ENCODE peak calls at places on chromosomes 2 and 18, in ten cellular contexts. One of them, this sample, is unnamed.

GRCh38 chr2:221997100-221997499 is 301.7 kb downstream of the PAX3 start:
- DNase-seq in A549: peak; percentile 42
- DNase-seq in fibroblast of mammary gland: peak; percentile 79
- DNase-seq in mammary epithelial cell: peak; percentile 82
- DNase-seq in adrenal gland: no peak
- DNase-seq in HCT116: peak; percentile 43
- DNase-seq in AG09309: no peak
- DNase-seq in lung: no peak
- DNase-seq in astrocyte of the spinal cord: peak; percentile 80
- DNase-seq in HepG2: peak; percentile 10
- DNase-seq in this sample: peak; percentile 73

GRCh38 chr2:122528958-122529670 is 773.7 kb downstream of the TSN start:
- DNase-seq in HepG2: no peak
- DNase-seq in fibroblast of mammary gland: no peak
- DNase-seq in A549: no peak
- DNase-seq in lung: no peak
- DNase-seq in mammary epithelial cell: peak; percentile 57
- DNase-seq in adrenal gland: no peak
- DNase-seq in AG09309: no peak
- DNase-seq in HCT116: no peak
- DNase-seq in astrocyte of the spinal cord: no peak
- DNase-seq in this sample: no peak

GRCh38 chr2:224027070-224027469 is 12.0 kb downstream of the SERPINE2 start:
- DNase-seq in lung: no peak
- DNase-seq in A549: no peak
- DNase-seq in adrenal gland: no peak
- DNase-seq in mammary epithelial cell: no peak
- DNase-seq in astrocyte of the spinal cord: no peak
- DNase-seq in fibroblast of mammary gland: no peak
- DNase-seq in AG09309: no peak
- DNase-seq in HCT116: no peak
- DNase-seq in HepG2: no peak
- DNase-seq in this sample: no peak

GRCh38 chr2:225465827-225466226 is 66.3 kb downstream of the NYAP2 start:
- DNase-seq in astrocyte of the spinal cord: no peak
- DNase-seq in AG09309: no peak
- DNase-seq in fibroblast of mammary gland: no peak
- DNase-seq in HepG2: no peak
- DNase-seq in lung: no peak
- DNase-seq in mammary epithelial cell: no peak
- DNase-seq in A549: no peak
- DNase-seq in adrenal gland: no peak
- DNase-seq in HCT116: no peak
- DNase-seq in this sample: no peak

GRCh38 chr2:158234497-158234896 is 132.8 kb downstream of the UPP2 start:
- DNase-seq in mammary epithelial cell: no peak
- DNase-seq in adrenal gland: no peak
- DNase-seq in lung: no peak
- DNase-seq in fibroblast of mammary gland: no peak
- DNase-seq in astrocyte of the spinal cord: no peak
- DNase-seq in A549: no peak
- DNase-seq in HepG2: no peak
- DNase-seq in AG09309: no peak
- DNase-seq in HCT116: no peak
- DNase-seq in this sample: no peak

GRCh38 chr18:54671291-54671881 is 80.3 kb downstream of the DYNAP start:
- DNase-seq in A549: peak; percentile 21
- DNase-seq in AG09309: no peak
- DNase-seq in lung: no peak
- DNase-seq in astrocyte of the spinal cord: peak; percentile 56
- DNase-seq in HCT116: peak; percentile 24
- DNase-seq in HepG2: peak; percentile 19
- DNase-seq in mammary epithelial cell: peak; percentile 11
- DNase-seq in fibroblast of mammary gland: peak; percentile 60
- DNase-seq in adrenal gland: no peak
- DNase-seq in this sample: peak; percentile 59

GRCh38 chr2:39127973-39128372 is 7.1 kb upstream of the SOS1 start:
- DNase-seq in HepG2: no peak
- DNase-seq in AG09309: no peak
- DNase-seq in mammary epithelial cell: peak; percentile 47
- DNase-seq in adrenal gland: peak; percentile 36
- DNase-seq in A549: no peak
- DNase-seq in astrocyte of the spinal cord: no peak
- DNase-seq in HCT116: no peak
- DNase-seq in lung: no peak
- DNase-seq in fibroblast of mammary gland: peak; percentile 63
- DNase-seq in this sample: peak; percentile 52

GRCh38 chr2:7972670-7973069 is 709.2 kb upstream of the ID2 start:
- DNase-seq in A549: no peak
- DNase-seq in AG09309: no peak
- DNase-seq in HCT116: no peak
- DNase-seq in mammary epithelial cell: no peak
- DNase-seq in astrocyte of the spinal cord: no peak
- DNase-seq in lung: no peak
- DNase-seq in adrenal gland: no peak
- DNase-seq in fibroblast of mammary gland: no peak
- DNase-seq in HepG2: no peak
- DNase-seq in this sample: no peak

GRCh38 chr18:3340015-3340681 is 78.2 kb downstream of the MYL12B start:
- DNase-seq in HCT116: no peak
- DNase-seq in mammary epithelial cell: peak; percentile 64
- DNase-seq in adrenal gland: no peak
- DNase-seq in HepG2: no peak
- DNase-seq in lung: no peak
- DNase-seq in AG09309: no peak
- DNase-seq in astrocyte of the spinal cord: no peak
- DNase-seq in A549: no peak
- DNase-seq in fibroblast of mammary gland: peak; percentile 60
- DNase-seq in this sample: peak; percentile 23

GRCh38 chr2:95110395-95110794 is 11.2 kb downstream of the MRPS5 start:
- DNase-seq in A549: no peak
- DNase-seq in astrocyte of the spinal cord: no peak
- DNase-seq in HepG2: no peak
- DNase-seq in AG09309: no peak
- DNase-seq in HCT116: no peak
- DNase-seq in fibroblast of mammary gland: no peak
- DNase-seq in lung: no peak
- DNase-seq in adrenal gland: no peak
- DNase-seq in mammary epithelial cell: no peak
- DNase-seq in this sample: no peak

GRCh38 chr2:103435010-103435409 is 673.2 kb downstream of the TMEM182 start:
- DNase-seq in fibroblast of mammary gland: peak; percentile 19
- DNase-seq in AG09309: no peak
- DNase-seq in A549: no peak
- DNase-seq in lung: no peak
- DNase-seq in mammary epithelial cell: peak; percentile 24
- DNase-seq in adrenal gland: no peak
- DNase-seq in HepG2: no peak
- DNase-seq in astrocyte of the spinal cord: no peak
- DNase-seq in HCT116: no peak
- DNase-seq in this sample: peak; percentile 2

GRCh38 chr2:171547256-171547655 is 25.0 kb downstream of the CYBRD1 start:
- DNase-seq in lung: no peak
- DNase-seq in fibroblast of mammary gland: no peak
- DNase-seq in HCT116: no peak
- DNase-seq in AG09309: no peak
- DNase-seq in mammary epithelial cell: no peak
- DNase-seq in HepG2: no peak
- DNase-seq in adrenal gland: no peak
- DNase-seq in A549: no peak
- DNase-seq in astrocyte of the spinal cord: no peak
- DNase-seq in this sample: no peak

GRCh38 chr2:171545086-171545485 is 22.8 kb downstream of the CYBRD1 start:
- DNase-seq in adrenal gland: no peak
- DNase-seq in lung: no peak
- DNase-seq in mammary epithelial cell: no peak
- DNase-seq in HCT116: no peak
- DNase-seq in fibroblast of mammary gland: no peak
- DNase-seq in AG09309: no peak
- DNase-seq in astrocyte of the spinal cord: no peak
- DNase-seq in HepG2: no peak
- DNase-seq in A549: no peak
- DNase-seq in this sample: no peak

GRCh38 chr2:171540437-171540836 is 18.2 kb downstream of the CYBRD1 start:
- DNase-seq in AG09309: no peak
- DNase-seq in mammary epithelial cell: no peak
- DNase-seq in lung: no peak
- DNase-seq in HCT116: no peak
- DNase-seq in A549: no peak
- DNase-seq in HepG2: no peak
- DNase-seq in adrenal gland: no peak
- DNase-seq in fibroblast of mammary gland: no peak
- DNase-seq in astrocyte of the spinal cord: no peak
- DNase-seq in this sample: no peak

GRCh38 chr2:171541202-171541884 is 19.1 kb downstream of the CYBRD1 start:
- DNase-seq in adrenal gland: no peak
- DNase-seq in AG09309: no peak
- DNase-seq in lung: no peak
- DNase-seq in astrocyte of the spinal cord: no peak
- DNase-seq in HepG2: no peak
- DNase-seq in mammary epithelial cell: no peak
- DNase-seq in A549: peak; percentile 52
- DNase-seq in HCT116: no peak
- DNase-seq in fibroblast of mammary gland: no peak
- DNase-seq in this sample: no peak
- TF ChIP-seq CTCF in adrenal gland: no peak
- TF ChIP-seq CTCF in AG09309: peak; percentile 52
- TF ChIP-seq CTCF in lung: no peak
- TF ChIP-seq CTCF in astrocyte of the spinal cord: peak; percentile 42
- TF ChIP-seq CTCF in HepG2: peak; percentile 44
- TF ChIP-seq CTCF in mammary epithelial cell: peak; percentile 57
- TF ChIP-seq CTCF in A549: peak; percentile 45
- TF ChIP-seq CTCF in HCT116: peak; percentile 82
- TF ChIP-seq CTCF in fibroblast of mammary gland: peak; percentile 55
- TF ChIP-seq CTCF in this sample: peak; percentile 42

GRCh38 chr2:5689790-5690189 is 2.4 kb upstream of the SOX11 start:
- DNase-seq in AG09309: no peak
- DNase-seq in fibroblast of mammary gland: no peak
- DNase-seq in mammary epithelial cell: no peak
- DNase-seq in adrenal gland: no peak
- DNase-seq in HCT116: no peak
- DNase-seq in HepG2: no peak
- DNase-seq in A549: no peak
- DNase-seq in lung: no peak
- DNase-seq in astrocyte of the spinal cord: no peak
- DNase-seq in this sample: no peak
- H3K4me3 ChIP-seq in AG09309: no peak overlapping the region
- H3K4me3 ChIP-seq in fibroblast of mammary gland: no peak overlapping the region
- H3K4me3 ChIP-seq in mammary epithelial cell: no peak overlapping the region
- H3K4me3 ChIP-seq in adrenal gland: no peak overlapping the region
- H3K4me3 ChIP-seq in HCT116: no peak overlapping the region
- H3K4me3 ChIP-seq in HepG2: no peak overlapping the region
- H3K4me3 ChIP-seq in A549: no peak overlapping the region
- H3K4me3 ChIP-seq in lung: no peak overlapping the region
- H3K4me3 ChIP-seq in astrocyte of the spinal cord: no peak overlapping the region
- H3K4me3 ChIP-seq in this sample: no peak overlapping the region

GRCh38 chr2:234670052-234670451 is 173.2 kb upstream of the ARL4C start:
- DNase-seq in fibroblast of mammary gland: peak; percentile 67
- DNase-seq in lung: no peak
- DNase-seq in adrenal gland: no peak
- DNase-seq in AG09309: peak; percentile 57
- DNase-seq in HepG2: no peak
- DNase-seq in A549: no peak
- DNase-seq in mammary epithelial cell: peak; percentile 88
- DNase-seq in astrocyte of the spinal cord: peak; percentile 70
- DNase-seq in HCT116: no peak
- DNase-seq in this sample: peak; percentile 61

GRCh38 chr2:234670804-234671203 is 173.9 kb upstream of the ARL4C start:
- DNase-seq in astrocyte of the spinal cord: no peak
- DNase-seq in fibroblast of mammary gland: no peak
- DNase-seq in HCT116: no peak
- DNase-seq in AG09309: no peak
- DNase-seq in HepG2: no peak
- DNase-seq in lung: no peak
- DNase-seq in mammary epithelial cell: no peak
- DNase-seq in adrenal gland: no peak
- DNase-seq in A549: no peak
- DNase-seq in this sample: no peak

GRCh38 chr2:234669001-234669400 is 172.1 kb upstream of the ARL4C start:
- DNase-seq in AG09309: no peak
- DNase-seq in adrenal gland: no peak
- DNase-seq in astrocyte of the spinal cord: no peak
- DNase-seq in mammary epithelial cell: no peak
- DNase-seq in A549: no peak
- DNase-seq in HCT116: no peak
- DNase-seq in lung: no peak
- DNase-seq in fibroblast of mammary gland: no peak
- DNase-seq in HepG2: no peak
- DNase-seq in this sample: no peak

GRCh38 chr2:234671231-234671630 is 174.3 kb upstream of the ARL4C start:
- DNase-seq in HepG2: no peak
- DNase-seq in AG09309: no peak
- DNase-seq in fibroblast of mammary gland: no peak
- DNase-seq in HCT116: no peak
- DNase-seq in lung: no peak
- DNase-seq in astrocyte of the spinal cord: no peak
- DNase-seq in adrenal gland: no peak
- DNase-seq in A549: no peak
- DNase-seq in mammary epithelial cell: no peak
- DNase-seq in this sample: no peak

DNA sequence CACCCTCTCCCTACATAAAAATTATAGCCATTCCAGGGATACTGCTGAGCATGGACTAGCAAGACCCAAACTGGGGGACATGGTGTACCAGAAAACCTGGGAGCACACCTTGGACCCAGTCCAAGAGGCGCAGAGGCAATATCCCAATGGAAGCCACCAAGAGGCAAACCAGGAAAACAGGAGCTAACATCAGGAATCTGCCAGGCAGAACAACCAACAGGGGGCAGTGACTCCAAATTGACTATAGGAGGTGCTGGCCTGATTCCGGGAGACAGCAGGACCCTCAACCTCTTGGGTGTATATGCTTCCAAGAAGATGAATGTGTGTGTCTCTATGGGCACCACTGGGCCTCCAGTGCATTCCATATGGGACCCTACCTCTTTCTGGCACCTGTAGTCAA is 172.7 kb upstream of the ARL4C start:
- DNase-seq in HCT116: no peak
- DNase-seq in mammary epithelial cell: no peak
- DNase-seq in astrocyte of the spinal cord: no peak
- DNase-seq in fibroblast of mammary gland: no peak
- DNase-seq in A549: no peak
- DNase-seq in HepG2: no peak
- DNase-seq in adrenal gland: no peak
- DNase-seq in lung: no peak
- DNase-seq in AG09309: no peak
- DNase-seq in this sample: no peak
- TF ChIP-seq CTCF in HCT116: peak; percentile 36
- TF ChIP-seq CTCF in mammary epithelial cell: peak; percentile 32
- TF ChIP-seq CTCF in astrocyte of the spinal cord: peak; percentile 13
- TF ChIP-seq CTCF in fibroblast of mammary gland: peak; percentile 23
- TF ChIP-seq CTCF in A549: peak; percentile 7
- TF ChIP-seq CTCF in HepG2: peak; percentile 49
- TF ChIP-seq CTCF in adrenal gland: no peak
- TF ChIP-seq CTCF in lung: no peak
- TF ChIP-seq CTCF in AG09309: peak; percentile 16
- TF ChIP-seq CTCF in this sample: no peak

DNA sequence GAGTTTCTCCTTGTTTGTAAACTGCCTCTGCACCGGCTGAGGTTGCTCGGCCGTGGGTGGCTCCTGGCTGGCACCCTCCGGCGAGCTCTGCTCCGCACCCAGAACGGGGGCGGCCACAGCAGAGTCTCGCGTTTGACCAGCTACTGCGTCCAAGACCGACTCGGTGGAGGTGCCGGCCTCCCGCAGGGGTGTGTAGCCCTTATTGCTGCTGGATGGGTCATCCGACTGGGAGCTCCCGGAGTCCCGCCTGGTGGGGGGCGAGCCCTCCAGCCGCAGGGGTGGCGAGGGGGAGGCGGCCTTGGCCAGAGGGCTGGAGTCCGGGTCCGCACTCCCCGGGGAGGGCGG is 5.1 kb downstream of the TMEM200C start:
- DNase-seq in adrenal gland: peak; percentile 53
- DNase-seq in fibroblast of mammary gland: no peak
- DNase-seq in HCT116: no peak
- DNase-seq in AG09309: no peak
- DNase-seq in mammary epithelial cell: no peak
- DNase-seq in lung: no peak
- DNase-seq in HepG2: peak; percentile 5
- DNase-seq in A549: no peak
- DNase-seq in astrocyte of the spinal cord: no peak
- DNase-seq in this sample: no peak
- H3K4me3 ChIP-seq in adrenal gland: peak overlapping the region; percentile 38
- H3K4me3 ChIP-seq in fibroblast of mammary gland: no peak overlapping the region
- H3K4me3 ChIP-seq in HCT116: no peak overlapping the region
- H3K4me3 ChIP-seq in AG09309: no peak overlapping the region
- H3K4me3 ChIP-seq in mammary epithelial cell: no peak overlapping the region
- H3K4me3 ChIP-seq in lung: no peak overlapping the region
- H3K4me3 ChIP-seq in HepG2: peak overlapping the region; percentile 63
- H3K4me3 ChIP-seq in A549: peak overlapping the region; percentile 34
- H3K4me3 ChIP-seq in astrocyte of the spinal cord: no peak overlapping the region
- H3K4me3 ChIP-seq in this sample: no peak overlapping the region

This sample was measured in foreskin fibroblast.